ENCODE peak calls at places on chromosomes 6 and 20, in four cellular contexts. G is stimulated activated naive CD4-positive, alpha-beta T cell treated with Interleukin-2 at 50 U/mL for 16 hours; N is stimulated activated CD4-positive, alpha-beta T cell treated with anti-CD3 and anti-CD28 coated beads, TNF-alpha, amount 100 ng/mL, for 48 hours; M is fibroblast of the aortic adventitia. X is an unnamed sample.

GRCh38 chr6:89745728-89746127 is 73.9 kb downstream of the MDN1 start:
- DNase-seq in G (no peak), N (no peak), M (no peak), X (no peak)

GRCh38 chr6:69729870-69730449 is 66.8 kb downstream of the LMBRD1 start:
- DNase-seq in G (no peak), N (no peak), M (peak), X (no peak)

GRCh38 chr6:136547871-136548270 is 2.4 kb downstream of the MAP7 start:
- DNase-seq in G (no peak), N (no peak), M (no peak), X (no peak)

GRCh38 chr6:32941412-32941784 is 570 bp upstream of the HLA-DMB start:
- DNase-seq in G (peak), N (no peak), M (no peak), X (peak)

GRCh38 chr6:139979021-139979721 is 604.7 kb upstream of the CITED2 start:
- DNase-seq in G (no peak), N (no peak), M (no peak), X (no peak)

GRCh38 chr6:89197141-89197540 is 20.0 kb downstream of the GABRR1 start:
- DNase-seq in G (no peak), N (no peak), M (no peak), X (no peak)

GRCh38 chr6:39791850-39792500 is at the start of gene DAAM2:
- DNase-seq in G (no peak), N (no peak), M (peak), X (no peak)

GRCh38 chr6:24520929-24521546 is 26.3 kb downstream of the ALDH5A1 start:
- DNase-seq in G (peak), N (peak), M (peak), X (peak)

GRCh38 chr6:117986401-117986800 is 79.3 kb downstream of the SLC35F1 start:
- DNase-seq in G (no peak), N (no peak), M (no peak), X (no peak)

GRCh38 chr6:131694832-131695426 is 6.3 kb downstream of the OR2A4 start:
- DNase-seq in G (no peak), N (no peak), M (peak), X (no peak)

GRCh38 chr6:166771701-166772100 is 144.7 kb upstream of the RPS6KA2 start:
- DNase-seq in G (no peak), N (no peak), M (no peak), X (no peak)

GRCh38 chr6:86563197-86563596 is 374.1 kb upstream of the HTR1E start:
- DNase-seq in G (no peak), N (no peak), M (no peak), X (no peak)

GRCh38 chr6:160992323-160993314 is 1.1 kb downstream of the MAP3K4 start:
- DNase-seq in G (peak), N (peak), M (peak), X (peak)

GRCh38 chr20:13166006-13166405 is 55.1 kb upstream of the ISM1 start:
- DNase-seq in G (no peak), N (no peak), M (no peak), X (no peak)

GRCh38 chr20:32201296-32201976 is 6.1 kb downstream of the PLAGL2 start:
- DNase-seq in G (no peak), N (no peak), M (no peak), X (no peak)

GRCh38 chr6:33113720-33114119 is 37.9 kb downstream of the HLA-DPB1 start:
- DNase-seq in G (no peak), N (no peak), M (no peak), X (no peak)

GRCh38 chr6:53728570-53729194 is 63.1 kb upstream of the KLHL31 start:
- DNase-seq in G (peak), N (no peak), M (peak), X (peak)

GRCh38 chr20:21714297-21715192 is 9.1 kb downstream of the PAX1 start:
- DNase-seq in G (no peak), N (no peak), M (no peak), X (no peak)

GRCh38 chr20:8662433-8662954 is 406.4 kb upstream of the PLCB4 start:
- DNase-seq in G (no peak), N (no peak), M (no peak), X (no peak)

GRCh38 chr20:32707691-32708581 is 34.2 kb upstream of the C20orf203 start:
- DNase-seq in G (no peak), N (no peak), M (no peak), X (no peak)

GRCh38 chr6:161423271-161423670 is 149.4 kb upstream of the AGPAT4 start:
- DNase-seq in G (no peak), N (no peak), M (no peak), X (no peak)

GRCh38 chr6:39362487-39362865 is 40.0 kb upstream of the KCNK16 start:
- DNase-seq in G (no peak), N (no peak), M (no peak), X (no peak)

GRCh38 chr20:15579703-15580102 is 993.5 kb downstream of the KIF16B start:
- DNase-seq in G (no peak), N (no peak), M (no peak), X (no peak)

GRCh38 chr20:8854566-8854965 is 214.3 kb upstream of the PLCB4 start:
- DNase-seq in G (no peak), N (no peak), M (peak), X (no peak)

GRCh38 chr6:41707565-41708200 is 27.7 kb downstream of the TFEB start:
- DNase-seq in G (no peak), N (no peak), M (no peak), X (peak)

GRCh38 chr20:52012093-52012492 is 179.5 kb downstream of the ZFP64 start:
- DNase-seq in G (no peak), N (no peak), M (no peak), X (no peak)

GRCh38 chr6:5025911-5026819 is 22.3 kb upstream of the RPP40 start:
- DNase-seq in G (no peak), N (no peak), M (peak), X (no peak)

X was measured in CD8-positive, alpha-beta T cell.